ENCODE peak calls at places on chromosomes 11 and 22, in four cellular contexts. S, B, G and E are unnamed samples.

GRCh38 chr22:36334081-36334831 is 53.5 kb downstream of the MYH9 start:
- DNase-seq in B (no peak), S (no peak), G (peak; percentile 54), E (no peak)

GRCh38 chr11:1511937-1512496 is 25.4 kb upstream of the MOB2 start:
- DNase-seq in S (no peak), B (no peak), G (no peak), E (no peak)

GRCh38 chr11:18768472-18768901 is 23.1 kb downstream of the PTPN5 start:
- DNase-seq in B (no peak), S (no peak), G (no peak), E (no peak)

GRCh38 chr11:119041821-119042514 is 11.3 kb upstream of the SLC37A4 start:
- DNase-seq in G (peak; percentile 23), S (no peak), B (no peak), E (no peak)

GRCh38 chr11:76524461-76524860 is 79.6 kb downstream of the EMSY start:
- DNase-seq in G (peak; percentile 24), B (no peak), S (no peak), E (no peak)

GRCh38 chr11:59186130-59186594 is 14.2 kb downstream of the DTX4 start:
- DNase-seq in G (peak; percentile 52), B (peak; percentile 30), S (peak; percentile 30), E (peak; percentile 20)

GRCh38 chr11:132564120-132564519 is 968.2 kb downstream of the OPCML start:
- DNase-seq in S (no peak), G (no peak), B (no peak), E (no peak)

GRCh38 chr22:23220485-23221350 is 40.4 kb downstream of the BCR start:
- DNase-seq in B (no peak), G (peak; percentile 13), S (no peak), E (no peak)

GRCh38 chr11:108538022-108538424 is 39.8 kb upstream of the POGLUT3 start:
- DNase-seq in G (no peak), S (no peak), B (peak; percentile 12), E (peak; percentile 1)

GRCh38 chr11:76185511-76185910 is 20.8 kb downstream of the WNT11 start:
- DNase-seq in B (no peak), S (no peak), G (no peak), E (no peak)